ENCODE peak calls at places on chromosomes 13 and 19, in four cellular contexts. I is HuH-7.5, Z is fibroblast of the aortic adventitia, M is neural progenitor cell. W is an unnamed sample.

GRCh38 chr19:18865973-18866799 is 29.8 kb downstream of the CERS1 start:
- DNase-seq in I (peak; percentile 100), Z (peak; percentile 50), M (peak; percentile 85), W (peak; percentile 78)

GRCh38 chr13:42821437-42821836 is 40.1 kb downstream of the FAM216B start:
- DNase-seq in I (no peak), Z (peak; percentile 83), M (no peak), W (no peak)

GRCh38 chr19:37932985-37933953 is 26.3 kb downstream of the SIPA1L3 start:
- DNase-seq in I (no peak), Z (peak; percentile 24), M (peak; percentile 15), W (peak; percentile 36)

GRCh38 chr13:22893149-22893548 is 287.6 kb upstream of the SGCG start:
- DNase-seq in I (no peak), Z (no peak), M (no peak), W (no peak)

GRCh38 chr19:3556978-3557460 is 367 bp downstream of the MFSD12 start:
- DNase-seq in I (peak; percentile 68), Z (no peak), M (peak; percentile 67), W (peak; percentile 36)

GRCh38 chr13:37868691-37869505 is 674 bp downstream of the TRPC4 start:
- DNase-seq in I (no peak), Z (peak; percentile 24), M (peak; percentile 71), W (peak; percentile 30)

GRCh38 chr19:18278521-18279265 is 2.7 kb downstream of the JUND start:
- DNase-seq in I (no peak), Z (peak; percentile 33), M (no peak), W (no peak)

GRCh38 chr13:94119360-94119936 is 360.0 kb downstream of the DCT start:
- DNase-seq in I (peak; percentile 11), Z (no peak), M (no peak), W (no peak)

GRCh38 chr13:51501592-51502205 is 48.9 kb upstream of the INTS6 start:
- DNase-seq in I (no peak), Z (peak; percentile 46), M (no peak), W (no peak)

GRCh38 chr19:47081095-47081494 is 32.5 kb downstream of the ZC3H4 start:
- DNase-seq in I (no peak), Z (no peak), M (no peak), W (no peak)

GRCh38 chr13:40341086-40341471 is 325.4 kb downstream of the FOXO1 start:
- DNase-seq in I (no peak), Z (peak; percentile 42), M (peak; percentile 52), W (no peak)

GRCh38 chr13:69044629-69045028 is 1063.0 kb upstream of the ATXN8OS start:
- DNase-seq in I (no peak), Z (no peak), M (no peak), W (no peak)

GRCh38 chr19:1027953-1028902 is 1.8 kb downstream of the CNN2 start:
- DNase-seq in I (peak; percentile 90), Z (peak; percentile 96), M (peak; percentile 94), W (peak; percentile 82)

GRCh38 chr13:106286811-106287210 is 248.7 kb downstream of the EFNB2 start:
- DNase-seq in I (no peak), Z (no peak), M (peak; percentile 42), W (peak; percentile 16)

GRCh38 chr19:10235003-10235402 is 3.9 kb upstream of the S1PR2 start:
- DNase-seq in I (no peak), Z (no peak), M (no peak), W (no peak)

GRCh38 chr19:17576758-17577532 is 21.5 kb downstream of the COLGALT1 start:
- DNase-seq in I (peak; percentile 40), Z (peak; percentile 74), M (peak; percentile 98), W (peak; percentile 100)

GRCh38 chr19:45876411-45877197 is 9.3 kb downstream of the IRF2BP1 start:
- DNase-seq in I (peak; percentile 73), Z (no peak), M (peak; percentile 61), W (peak; percentile 57)

GRCh38 chr19:3397266-3398022 is 31.1 kb downstream of the NFIC start:
- DNase-seq in I (peak; percentile 98), Z (no peak), M (peak; percentile 30), W (peak; percentile 31)

GRCh38 chr13:97076898-97077297 is 82.6 kb upstream of the OXGR1 start:
- DNase-seq in I (no peak), Z (peak; percentile 61), M (peak; percentile 23), W (no peak)

GRCh38 chr13:34254366-34254765 is 436.4 kb downstream of the RFC3 start:
- DNase-seq in I (no peak), Z (no peak), M (no peak), W (no peak)

GRCh38 chr19:47432091-47432490 is 12.8 kb upstream of the MEIS3 start:
- DNase-seq in I (no peak), Z (no peak), M (no peak), W (no peak)

GRCh38 chr13:85798999-85799646 is at the start of gene SLITRK6:
- DNase-seq in I (no peak), Z (peak; percentile 8), M (peak; percentile 74), W (no peak)

GRCh38 chr19:35518313-35518712 is 4.9 kb upstream of the DMKN start:
- DNase-seq in I (no peak), Z (peak; percentile 97), M (no peak), W (no peak)

GRCh38 chr13:47258384-47258783 is 361.5 kb upstream of the HTR2A start:
- DNase-seq in I (no peak), Z (no peak), M (no peak), W (no peak)

GRCh38 chr19:2345076-2345475 is 15.0 kb upstream of the TMPRSS9 start:
- DNase-seq in I (no peak), Z (no peak), M (no peak), W (no peak)

GRCh38 chr19:2230807-2231533 is 5.2 kb downstream of the PLEKHJ1 start:
- DNase-seq in I (no peak), Z (no peak), M (no peak), W (no peak)

GRCh38 chr13:26697069-26697955 is 63.3 kb downstream of the GPR12 start:
- DNase-seq in I (no peak), Z (no peak), M (no peak), W (no peak)

GRCh38 chr19:10471909-10472308 is 31.2 kb downstream of the KEAP1 start:
- DNase-seq in I (peak; percentile 66), Z (peak; percentile 58), M (no peak), W (no peak)

GRCh38 chr19:16542894-16543498 is 759 bp upstream of the CHERP start:
- DNase-seq in I (no peak), Z (peak; percentile 6), M (peak; percentile 13), W (no peak)

GRCh38 chr19:4034048-4035017 is 26.8 kb downstream of the PIAS4 start:
- DNase-seq in I (no peak), Z (no peak), M (no peak), W (no peak)

GRCh38 chr19:35168261-35168660 is 13.7 kb downstream of the FXYD5 start:
- DNase-seq in I (no peak), Z (no peak), M (no peak), W (no peak)

GRCh38 chr19:16470541-16470910 is 1.2 kb downstream of the EPS15L1 start:
- DNase-seq in I (no peak), Z (no peak), M (no peak), W (no peak)

GRCh38 chr13:33272531-33273124 is 12.9 kb downstream of the STARD13 start:
- DNase-seq in I (no peak), Z (no peak), M (no peak), W (no peak)

GRCh38 chr13:106089251-106089940 is 446.1 kb downstream of the EFNB2 start:
- DNase-seq in I (no peak), Z (peak; percentile 34), M (no peak), W (no peak)

GRCh38 chr19:10828981-10829821 is 6.8 kb downstream of the TMED1 start:
- DNase-seq in I (no peak), Z (no peak), M (peak; percentile 27), W (peak; percentile 56)

GRCh38 chr13:61410669-61411297 is 4.9 kb downstream of the PCDH20 start:
- DNase-seq in I (no peak), Z (peak; percentile 8), M (peak; percentile 16), W (no peak)

GRCh38 chr19:4744451-4745170 is 21.0 kb upstream of the DPP9 start:
- DNase-seq in I (no peak), Z (peak; percentile 95), M (no peak), W (no peak)

GRCh38 chr19:45323671-45324081 is 1.0 kb upstream of the CKM start:
- DNase-seq in I (peak; percentile 66), Z (no peak), M (peak; percentile 56), W (peak; percentile 48)

GRCh38 chr13:34334984-34335661 is 517.2 kb downstream of the RFC3 start:
- DNase-seq in I (no peak), Z (peak; percentile 44), M (no peak), W (no peak)

W was measured in WTC11.